ENCODE peak calls at places on chromosomes 6 and 20, in five cellular contexts. F is HepG2, B is SK-N-SH, R is GM12878, X is K562. O is an unnamed sample.

GRCh38 chr6:137150072-137150471 is 23.4 kb downstream of the IL22RA2 start:
- DNase-seq in F (no peak), R (no peak), B (no peak), X (no peak), O (no peak)

GRCh38 chr6:9986273-9986672 is 428.6 kb downstream of the TFAP2A start:
- DNase-seq in X (no peak), R (no peak), F (no peak), B (no peak), O (no peak)

GRCh38 chr6:13407709-13408695 is 79.4 kb downstream of the GFOD1 start:
- DNase-seq in B (no peak), F (peak), R (no peak), X (peak), O (no peak)

GRCh38 chr6:28657756-28658465 is 132.2 kb downstream of the GPX5 start:
- DNase-seq in F (peak), R (peak), B (peak), X (peak), O (peak)

GRCh38 chr20:16018881-16019280 is 554.4 kb downstream of the KIF16B start:
- DNase-seq in B (no peak), R (no peak), F (no peak), X (no peak), O (no peak)

GRCh38 chr6:136317023-136317649 is 27.5 kb upstream of the BCLAF1 start:
- DNase-seq in X (peak), R (peak), F (peak), B (peak), O (peak)

GRCh38 chr6:7821426-7821825 is 89.2 kb downstream of the TXNDC5 start:
- DNase-seq in B (no peak), X (no peak), F (no peak), R (no peak), O (no peak)

GRCh38 chr6:92756912-92757311 is 662.4 kb downstream of the EPHA7 start:
- DNase-seq in F (no peak), B (no peak), X (no peak), R (no peak), O (no peak)

GRCh38 chr20:63625771-63626423 is 1.0 kb downstream of the GMEB2 start:
- DNase-seq in X (peak), F (peak), B (peak), R (no peak), O (no peak)

GRCh38 chr6:136511397-136511796 is 38.8 kb downstream of the MAP7 start:
- DNase-seq in X (no peak), B (no peak), F (no peak), R (no peak), O (no peak)

GRCh38 chr6:143187173-143187908 is 126.7 kb downstream of the AIG1 start:
- DNase-seq in R (no peak), B (no peak), F (no peak), X (no peak), O (no peak)

GRCh38 chr6:147759088-147759487 is 250.6 kb downstream of the SAMD5 start:
- DNase-seq in F (no peak), R (no peak), B (no peak), X (no peak), O (no peak)

GRCh38 chr20:36154696-36155628 is at the start of gene EPB41L1:
- DNase-seq in R (no peak), B (peak), X (no peak), F (no peak), O (peak)

GRCh38 chr20:57480444-57481152 is 44.3 kb downstream of the CTCFL start:
- DNase-seq in B (no peak), F (no peak), X (no peak), R (peak), O (no peak)

GRCh38 chr20:17262786-17263185 is 35.9 kb downstream of the PCSK2 start:
- DNase-seq in X (no peak), B (no peak), F (no peak), R (no peak), O (no peak)

GRCh38 chr6:148747493-148748160 is 797 bp downstream of the UST start:
- DNase-seq in R (no peak), X (no peak), B (peak), F (no peak), O (peak)

GRCh38 chr20:4813076-4813838 is 91.5 kb downstream of the PRND start:
- DNase-seq in R (peak), B (no peak), X (no peak), F (no peak), O (no peak)

GRCh38 chr6:64736421-64736950 is 970.5 kb downstream of the EYS start:
- DNase-seq in X (no peak), F (no peak), R (no peak), B (no peak), O (no peak)

GRCh38 chr20:9160341-9160740 is 91.5 kb downstream of the PLCB4 start:
- DNase-seq in R (no peak), X (no peak), B (no peak), F (no peak), O (no peak)

GRCh38 chr6:30824698-30825097 is 59.6 kb upstream of the DDR1 start:
- DNase-seq in F (no peak), B (no peak), X (no peak), R (no peak), O (no peak)

GRCh38 chr6:19180348-19181073 is 656.7 kb upstream of the ID4 start:
- DNase-seq in X (no peak), B (no peak), R (no peak), F (no peak), O (no peak)

GRCh38 chr6:108222504-108222903 is 38.3 kb downstream of the SNX3 start:
- DNase-seq in R (no peak), B (no peak), F (no peak), X (peak), O (no peak)

GRCh38 chr6:80923816-80924215 is 817.3 kb downstream of the BCKDHB start:
- DNase-seq in X (no peak), B (no peak), R (no peak), F (no peak), O (no peak)

GRCh38 chr6:5644523-5645183 is 362.1 kb downstream of the NRN1 start:
- DNase-seq in F (no peak), B (no peak), X (no peak), R (no peak), O (no peak)

GRCh38 chr6:2744206-2744771 is 6.4 kb downstream of the MYLK4 start:
- DNase-seq in R (no peak), F (no peak), B (peak), X (no peak), O (no peak)

GRCh38 chr6:144731229-144731628 is 446.1 kb downstream of the UTRN start:
- DNase-seq in F (no peak), X (no peak), B (no peak), R (no peak), O (no peak)

GRCh38 chr6:12012231-12012565 is at the start of gene HIVEP1:
- DNase-seq in F (no peak), X (peak), R (no peak), B (peak), O (peak)

GRCh38 chr6:99492137-99492536 is 23.1 kb downstream of the USP45 start:
- DNase-seq in X (no peak), F (no peak), R (no peak), B (no peak), O (no peak)

GRCh38 chr6:24188571-24188970 is 62.6 kb downstream of the NRSN1 start:
- DNase-seq in X (no peak), R (no peak), B (no peak), F (no peak), O (no peak)

GRCh38 chr6:66883453-66883852 is 1176.4 kb upstream of the EYS start:
- DNase-seq in X (no peak), F (no peak), R (no peak), B (no peak), O (no peak)

GRCh38 chr20:4233520-4233919 is 218.2 kb upstream of the RNF24 start:
- DNase-seq in R (no peak), F (no peak), X (peak), B (no peak), O (no peak)

GRCh38 chr20:9609892-9610502 is 95.6 kb downstream of the LAMP5 start:
- DNase-seq in X (peak), R (peak), B (peak), F (peak), O (peak)

GRCh38 chr20:57514273-57514751 is 10.6 kb downstream of the CTCFL start:
- DNase-seq in B (peak), R (no peak), X (peak), F (peak), O (peak)

GRCh38 chr6:90266845-90267621 is 29.6 kb downstream of the BACH2 start:
- DNase-seq in B (no peak), R (no peak), F (no peak), X (no peak), O (no peak)

GRCh38 chr6:108359901-108360882 is 65.3 kb downstream of the AFG1L start:
- DNase-seq in B (no peak), F (no peak), R (no peak), X (peak), O (no peak)

GRCh38 chr6:163231356-163232014 is 183.0 kb upstream of the QKI start:
- DNase-seq in B (no peak), R (no peak), F (no peak), X (no peak), O (no peak)

GRCh38 chr6:62523630-62524029 is 237.6 kb upstream of the KHDRBS2 start:
- DNase-seq in F (no peak), B (no peak), R (no peak), X (no peak), O (no peak)

GRCh38 chr6:17986656-17987575 is 519 bp downstream of the KIF13A start:
- DNase-seq in F (peak), R (no peak), B (peak), X (peak), O (peak)

GRCh38 chr6:14619419-14619781 is 501.8 kb downstream of the CD83 start:
- DNase-seq in X (no peak), R (no peak), B (peak), F (no peak), O (no peak)

GRCh38 chr6:1187293-1188131 is 124.4 kb upstream of the FOXQ1 start:
- DNase-seq in X (no peak), R (no peak), F (peak), B (no peak), O (no peak)

GRCh38 chr6:1188199-1188598 is 123.7 kb upstream of the FOXQ1 start:
- DNase-seq in X (no peak), F (no peak), R (no peak), B (no peak), O (no peak)

GRCh38 chr6:1191141-1191630 is 120.7 kb upstream of the FOXQ1 start:
- DNase-seq in R (no peak), X (no peak), F (no peak), B (no peak), O (no peak)

DNA sequence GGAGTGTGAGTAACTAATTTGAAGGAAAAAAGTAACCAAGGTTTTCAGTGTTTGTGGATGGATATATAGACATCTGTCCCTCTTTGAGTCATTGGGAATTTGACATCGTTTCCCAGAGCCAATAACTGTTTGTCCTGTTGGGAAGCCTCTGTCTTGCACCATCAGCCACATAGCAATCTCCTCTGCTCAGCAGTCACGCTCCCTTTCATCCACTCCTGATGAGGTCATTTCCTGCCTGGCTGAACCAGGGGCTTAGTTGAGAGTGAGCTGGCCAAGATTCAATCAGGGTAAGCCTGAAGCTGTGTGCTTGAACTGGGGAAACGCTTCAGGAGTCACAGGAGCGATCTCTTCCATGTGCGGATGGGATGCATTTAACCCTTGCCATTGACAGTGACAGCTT is 121.5 kb upstream of the FOXQ1 start:
- DNase-seq in X (no peak), B (no peak), R (no peak), F (peak), O (no peak)
- TF ChIP-seq FOXM1 in X (no peak), B (no peak), R (no peak), F (no peak), O (no peak)

GRCh38 chr6:38115633-38116022 is 296.1 kb downstream of the ZFAND3 start:
- DNase-seq in F (no peak), X (no peak), B (no peak), R (no peak), O (no peak)

GRCh38 chr6:38116248-38116647 is 296.7 kb downstream of the ZFAND3 start:
- DNase-seq in B (no peak), F (no peak), X (no peak), R (no peak), O (no peak)

GRCh38 chr6:38117281-38117680 is 297.8 kb downstream of the ZFAND3 start:
- DNase-seq in X (no peak), F (no peak), R (no peak), B (no peak), O (no peak)

GRCh38 chr6:38113810-38114577 is 294.5 kb downstream of the ZFAND3 start:
- DNase-seq in X (no peak), R (no peak), F (no peak), B (no peak), O (no peak)

GRCh38 chr6:38114976-38115632 is 295.6 kb downstream of the ZFAND3 start:
- DNase-seq in F (no peak), R (no peak), X (no peak), B (no peak), O (no peak)
- TF ChIP-seq FOXM1 in F (no peak), R (no peak), X (no peak), B (no peak), O (no peak)

GRCh38 chr6:72746276-72746675 is 124.4 kb downstream of the KCNQ5 start:
- DNase-seq in R (no peak), X (no peak), F (no peak), B (no peak), O (no peak)
- TF ChIP-seq FOXM1 in R (no peak), X (no peak), F (no peak), B (no peak), O (no peak)

GRCh38 chr20:60352017-60352416 is 393.8 kb downstream of the CDH26 start:
- DNase-seq in X (no peak), F (no peak), R (no peak), B (no peak), O (no peak)

GRCh38 chr20:60349418-60349817 is 391.2 kb downstream of the CDH26 start:
- DNase-seq in B (no peak), X (no peak), R (no peak), F (no peak), O (no peak)

GRCh38 chr20:60352580-60352979 is 394.4 kb downstream of the CDH26 start:
- DNase-seq in R (no peak), X (no peak), B (no peak), F (no peak), O (no peak)

GRCh38 chr20:60358101-60358500 is 399.9 kb downstream of the CDH26 start:
- DNase-seq in B (no peak), F (no peak), R (no peak), X (no peak), O (no peak)

DNA sequence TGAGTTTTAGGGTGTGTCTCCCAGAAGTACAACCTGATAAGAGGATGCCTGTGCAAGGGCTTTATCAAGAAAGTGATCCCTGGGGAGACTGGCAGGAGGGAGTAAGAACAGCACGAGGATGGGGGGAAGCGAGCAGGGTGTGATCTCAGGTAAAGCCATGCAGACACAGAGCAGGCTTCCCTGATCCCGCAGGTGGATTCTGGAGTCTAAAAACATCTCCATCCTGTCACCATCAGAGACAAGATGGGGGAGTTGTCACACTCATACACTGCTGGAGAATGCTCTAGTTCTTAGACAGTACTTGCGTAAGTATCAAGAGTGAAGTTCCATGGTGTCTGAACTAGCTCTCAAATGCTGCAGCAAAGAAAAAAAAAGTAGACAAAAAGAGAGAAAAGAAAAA is 396.0 kb downstream of the CDH26 start:
- DNase-seq in R (no peak), X (peak), B (no peak), F (no peak), O (no peak)
- TF ChIP-seq FOXM1 in R (no peak), X (no peak), B (no peak), F (no peak), O (no peak)

GRCh38 chr6:168091381-168092264 is 12.6 kb upstream of the FRMD1 start:
- DNase-seq in B (no peak), F (no peak), X (no peak), R (no peak), O (no peak)

GRCh38 chr6:168089186-168090063 is 10.4 kb upstream of the FRMD1 start:
- DNase-seq in F (no peak), R (no peak), B (peak), X (no peak), O (peak)

GRCh38 chr6:168090064-168090690 is 11.2 kb upstream of the FRMD1 start:
- DNase-seq in X (no peak), R (no peak), B (no peak), F (no peak), O (no peak)

GRCh38 chr6:168092541-168092940 is 13.5 kb upstream of the FRMD1 start:
- DNase-seq in B (no peak), X (no peak), R (no peak), F (no peak), O (no peak)

DNA sequence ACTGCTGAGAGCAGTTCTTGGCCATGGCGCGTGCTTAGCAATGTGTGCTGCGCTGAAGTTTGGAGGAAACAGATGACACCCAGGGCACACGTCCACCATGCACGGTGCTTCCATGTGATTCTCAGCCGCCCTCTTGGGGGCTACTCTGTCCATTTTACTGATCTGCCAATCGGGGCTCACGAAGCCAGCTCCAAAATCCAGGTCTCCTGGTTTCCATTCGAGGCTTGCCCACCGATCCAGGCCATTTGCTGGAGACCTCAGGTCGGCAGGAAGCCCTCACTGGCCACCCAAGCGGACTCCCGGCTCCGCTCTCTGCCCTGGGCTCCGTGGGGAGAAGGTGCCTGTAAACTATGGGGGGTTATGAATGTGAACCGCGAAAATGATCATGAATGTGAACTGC is 11.7 kb upstream of the FRMD1 start:
- DNase-seq in B (no peak), R (no peak), F (no peak), X (no peak), O (no peak)
- TF ChIP-seq FOXM1 in B (no peak), R (no peak), F (no peak), X (no peak), O (no peak)

GRCh38 chr6:153103256-153103655 is 27.8 kb downstream of the RGS17 start:
- DNase-seq in B (no peak), X (no peak), F (no peak), R (no peak), O (no peak)

GRCh38 chr6:153096792-153097191 is 34.3 kb downstream of the RGS17 start:
- DNase-seq in F (no peak), X (no peak), R (no peak), B (no peak), O (no peak)

GRCh38 chr6:153101461-153101860 is 29.6 kb downstream of the RGS17 start:
- DNase-seq in X (no peak), F (no peak), B (no peak), R (no peak), O (no peak)

GRCh38 chr6:153096031-153096430 is 35.1 kb downstream of the RGS17 start:
- DNase-seq in X (no peak), B (no peak), R (no peak), F (no peak), O (no peak)

DNA sequence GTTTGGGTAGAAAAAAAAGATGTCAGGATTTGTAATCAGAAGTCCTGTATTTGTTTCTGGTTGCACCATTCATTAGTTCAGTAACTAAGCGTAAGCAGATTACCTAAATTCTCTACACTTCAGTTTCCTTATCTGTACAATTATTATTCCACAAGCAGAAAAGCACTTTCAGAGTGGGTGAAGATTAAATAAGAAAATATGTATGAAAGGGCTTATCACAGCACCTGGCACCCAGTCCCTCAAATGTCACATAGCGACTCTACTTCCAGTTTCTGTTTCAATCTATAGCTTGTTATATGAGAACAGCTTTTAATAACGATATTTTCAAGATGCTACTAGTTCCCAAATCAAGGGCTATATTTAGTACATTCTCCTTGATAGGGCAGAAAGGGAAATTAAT is 31.4 kb downstream of the RGS17 start:
- DNase-seq in B (no peak), X (no peak), F (no peak), R (no peak), O (no peak)
- TF ChIP-seq FOXM1 in B (no peak), X (no peak), F (no peak), R (no peak), O (no peak)

O was measured in HEK293T.